ENCODE peak calls at places on chromosomes 5 and 9, in four cellular contexts. O, E, J and B are unnamed samples.

GRCh38 chr5:80688648-80689420 is 34.1 kb upstream of the DHFR start:
- DNase-seq in J (no peak), O (no peak), E (no peak), B (no peak)

GRCh38 chr5:123512631-123513461 is 869 bp downstream of the CSNK1G3 start:
- DNase-seq in E (peak), J (no peak), O (peak), B (peak)

GRCh38 chr9:35660966-35661413 is 2.9 kb downstream of the CCDC107 start:
- DNase-seq in O (peak), E (no peak), J (peak), B (peak)

GRCh38 chr9:120928720-120929389 is 2.3 kb upstream of the TRAF1 start:
- DNase-seq in O (no peak), E (no peak), J (no peak), B (peak)

GRCh38 chr5:143416411-143416810 is 12.9 kb upstream of the NR3C1 start:
- DNase-seq in O (no peak), E (no peak), J (no peak), B (no peak)

GRCh38 chr9:123149067-123149466 is 115.6 kb downstream of the GPR21 start:
- DNase-seq in J (no peak), O (no peak), E (no peak), B (no peak)

GRCh38 chr9:120439147-120439546 is 140.8 kb downstream of the CDK5RAP2 start:
- DNase-seq in E (peak), J (no peak), O (peak), B (no peak)

GRCh38 chr9:84323777-84324317 is 16.7 kb downstream of the SLC28A3 start:
- DNase-seq in J (no peak), E (no peak), O (no peak), B (no peak)

GRCh38 chr9:13461588-13461987 is 182.1 kb upstream of the MPDZ start:
- DNase-seq in J (no peak), E (no peak), O (no peak), B (no peak)

GRCh38 chr5:181160144-181160754 is 12.9 kb downstream of the OR2V2 start:
- DNase-seq in J (no peak), E (peak), O (peak), B (no peak)

GRCh38 chr5:139640432-139641115 is 7.6 kb upstream of the CXXC5 start:
- DNase-seq in O (no peak), J (no peak), E (no peak), B (peak)

GRCh38 chr9:123929870-123930831 is at the start of gene DENND1A:
- DNase-seq in J (peak), O (peak), E (peak), B (peak)

GRCh38 chr5:166117062-166117743 is 2174.2 kb upstream of the WWC1 start:
- DNase-seq in J (no peak), O (no peak), E (no peak), B (no peak)

GRCh38 chr9:37969130-37969529 is 65.2 kb upstream of the SLC25A51 start:
- DNase-seq in J (no peak), O (no peak), E (peak), B (peak)

GRCh38 chr9:70480405-70480980 is 66.0 kb upstream of the KLF9 start:
- DNase-seq in E (no peak), J (no peak), O (peak), B (peak)

GRCh38 chr9:137163101-137163661 is 6.7 kb downstream of the LRRC26 start:
- DNase-seq in E (peak), J (peak), O (no peak), B (no peak)

GRCh38 chr5:42360061-42360460 is 63.2 kb upstream of the GHR start:
- DNase-seq in O (peak), E (no peak), J (no peak), B (no peak)

GRCh38 chr9:87531370-87532295 is 34.0 kb downstream of the DAPK1 start:
- DNase-seq in O (no peak), E (no peak), J (no peak), B (no peak)

GRCh38 chr5:40221796-40222195 is 457.9 kb upstream of the PTGER4 start:
- DNase-seq in O (peak), J (no peak), E (no peak), B (no peak)

GRCh38 chr5:76704131-76704663 is 11.7 kb upstream of the F2R start:
- DNase-seq in J (no peak), E (no peak), O (no peak), B (no peak)

GRCh38 chr5:179121667-179122111 is 61.5 kb downstream of the ZNF354C start:
- DNase-seq in E (no peak), J (no peak), O (no peak), B (no peak)

GRCh38 chr9:72882117-72882775 is 70.6 kb downstream of the ALDH1A1 start:
- DNase-seq in E (no peak), O (no peak), J (no peak), B (peak)

GRCh38 chr5:158013939-158014338 is 155.0 kb upstream of the CLINT1 start:
- DNase-seq in E (no peak), J (no peak), O (peak), B (no peak)

GRCh38 chr5:97078958-97079357 is 63.5 kb downstream of the LIX1 start:
- DNase-seq in J (no peak), E (no peak), O (peak), B (no peak)

GRCh38 chr5:116320486-116320885 is 235.7 kb downstream of the COMMD10 start:
- DNase-seq in J (no peak), O (no peak), E (no peak), B (no peak)

GRCh38 chr5:89351232-89351631 is 468.2 kb upstream of the MEF2C start:
- DNase-seq in O (peak), J (no peak), E (no peak), B (no peak)

GRCh38 chr5:2291146-2291840 is 408.6 kb upstream of the IRX4 start:
- DNase-seq in O (no peak), J (no peak), E (no peak), B (no peak)

GRCh38 chr9:2159521-2160417 is 144.6 kb downstream of the SMARCA2 start:
- DNase-seq in E (no peak), O (peak), J (no peak), B (no peak)

GRCh38 chr9:129962889-129963703 is 79.9 kb downstream of the FNBP1 start:
- DNase-seq in J (no peak), O (peak), E (no peak), B (peak)

GRCh38 chr9:116432051-116432450 is 255.1 kb upstream of the TRIM32 start:
- DNase-seq in O (no peak), E (no peak), J (no peak), B (no peak)

GRCh38 chr5:53322257-53322656 is 158.2 kb upstream of the FST start:
- DNase-seq in O (no peak), J (no peak), E (no peak), B (no peak)

GRCh38 chr5:72018158-72018803 is 89.0 kb upstream of the MAP1B start:
- DNase-seq in E (peak), J (peak), O (peak), B (peak)

GRCh38 chr9:84652496-84653081 is 16.9 kb upstream of the NTRK2 start:
- DNase-seq in E (no peak), J (no peak), O (no peak), B (no peak)

GRCh38 chr5:117201016-117201415 is 626.4 kb upstream of the SEMA6A start:
- DNase-seq in E (no peak), O (no peak), J (no peak), B (no peak)

GRCh38 chr5:159061186-159061796 is 38.4 kb downstream of the EBF1 start:
- DNase-seq in O (no peak), J (no peak), E (peak), B (no peak)

GRCh38 chr9:99239341-99240055 is 17.4 kb downstream of the SEC61B start:
- DNase-seq in J (no peak), E (no peak), O (no peak), B (no peak)

GRCh38 chr9:805151-805550 is 36.3 kb upstream of the DMRT1 start:
- DNase-seq in O (no peak), E (no peak), J (no peak), B (no peak)

GRCh38 chr9:35756275-35756742 is 2.2 kb upstream of the MSMP start:
- DNase-seq in E (no peak), J (peak), O (peak), B (peak)

GRCh38 chr5:62268239-62268638 is 37.8 kb upstream of the KIF2A start:
- DNase-seq in E (no peak), J (peak), O (peak), B (peak)

DNA sequence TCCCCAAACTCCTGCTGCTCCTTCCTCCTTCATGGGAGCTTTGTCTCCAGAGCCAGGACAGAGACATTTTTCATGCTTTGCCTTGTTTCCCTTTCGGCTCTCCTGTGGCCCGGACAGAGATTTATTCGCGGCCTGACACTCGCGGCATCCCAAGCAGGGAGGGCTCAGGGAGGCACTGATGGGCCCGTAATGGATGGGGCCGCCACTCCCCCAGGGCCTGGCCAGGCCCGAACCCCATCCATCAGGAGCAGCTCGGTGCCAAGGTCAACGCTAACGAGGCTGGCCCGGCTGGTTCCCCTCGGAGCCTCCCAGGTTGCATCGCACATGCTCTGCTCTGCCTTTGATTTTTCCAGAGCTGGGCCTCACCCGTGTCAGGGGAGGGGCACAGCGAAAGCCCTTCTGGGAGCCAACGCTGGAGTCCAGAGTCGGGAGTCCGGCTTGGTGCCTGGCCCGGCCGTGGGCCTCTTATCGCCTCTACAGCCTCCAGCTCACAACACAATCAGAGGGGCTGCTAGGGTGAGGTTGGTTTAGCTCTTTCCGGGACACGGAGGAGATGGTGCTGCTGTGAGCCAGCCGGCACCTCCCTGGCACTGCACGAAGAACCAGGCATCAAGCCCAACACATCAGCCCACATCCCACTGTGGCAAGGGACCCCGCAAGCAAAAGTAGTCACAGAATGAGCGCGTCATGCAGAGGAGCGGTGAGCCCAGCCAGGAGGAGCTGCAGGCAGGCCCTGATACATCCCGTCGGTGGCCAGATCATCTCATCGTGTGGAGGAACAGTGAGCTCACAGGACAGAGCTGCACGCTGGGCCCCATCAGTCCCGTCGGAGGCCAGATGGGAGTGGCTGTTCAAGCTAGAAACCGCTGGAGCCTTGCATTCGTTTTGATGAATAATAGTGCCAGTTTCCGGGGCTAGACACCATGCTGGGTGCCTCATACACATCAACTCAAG is 72.2 kb upstream of the BARHL1 start:
- DNase-seq in E (no peak), O (no peak), J (no peak), B (no peak)
- H3K9ac ChIP-seq in E (no peak), O (no peak), J (no peak), B (no peak)

GRCh38 chr5:172059661-172060100 is 53.2 kb upstream of the FBXW11 start:
- DNase-seq in O (peak), E (peak), J (no peak), B (no peak)
- TF ChIP-seq CTCF in O (peak), E (peak), J (peak), B (peak)

DNA sequence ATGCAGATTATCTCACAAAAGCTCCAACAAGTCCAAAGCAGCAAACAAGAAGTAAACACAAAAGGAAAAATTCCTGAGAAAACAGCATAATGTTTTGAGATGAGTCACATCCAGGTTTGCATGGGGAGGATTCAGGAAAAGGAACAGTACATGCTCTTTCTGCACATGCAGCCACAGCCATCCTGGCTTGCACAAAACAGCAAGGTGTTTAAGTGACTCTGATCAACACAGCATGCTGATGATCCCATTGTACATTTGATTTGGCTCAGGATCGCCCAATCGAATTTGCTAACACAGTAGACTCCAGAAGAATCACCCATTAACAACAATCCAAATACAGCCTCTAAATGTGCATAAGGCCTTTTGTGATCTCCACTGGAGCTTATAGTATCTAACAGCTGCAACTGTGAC is 143.0 kb downstream of the ELAVL2 start:
- DNase-seq in J (no peak), O (peak), E (no peak), B (no peak)
- H3K27ac ChIP-seq in J (no peak), O (peak), E (no peak), B (no peak)

DNA sequence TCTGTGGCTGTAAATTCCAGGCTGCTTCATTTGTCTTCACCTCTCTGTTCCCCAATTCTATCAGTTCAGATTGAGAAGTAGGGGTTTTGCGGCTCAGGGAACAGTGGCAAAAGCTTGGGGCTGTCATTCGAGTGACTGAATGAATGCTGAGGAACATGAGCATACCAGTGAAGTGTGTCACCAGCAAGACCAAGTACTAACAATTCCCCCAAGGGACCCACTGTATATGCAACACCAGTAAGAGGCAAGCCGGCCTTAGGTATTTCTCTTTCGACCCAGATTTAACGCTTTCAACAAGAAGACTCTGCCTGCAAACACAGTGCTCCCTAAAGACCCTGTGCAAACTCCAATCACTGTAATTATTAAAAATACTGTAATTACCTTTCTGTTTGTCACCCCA is 25.8 kb downstream of the KLHL3 start:
- DNase-seq in J (no peak), E (no peak), O (no peak), B (no peak)
- H3K9ac ChIP-seq in J (no peak), E (no peak), O (no peak), B (no peak)

GRCh38 chr5:128667751-128668150 is 129.7 kb upstream of the FBN2 start:
- DNase-seq in O (peak), J (no peak), E (no peak), B (no peak)

GRCh38 chr5:128665747-128666355 is 127.8 kb upstream of the FBN2 start:
- DNase-seq in E (no peak), J (no peak), O (no peak), B (no peak)

GRCh38 chr5:128668921-128669320 is 130.9 kb upstream of the FBN2 start:
- DNase-seq in E (no peak), O (no peak), J (no peak), B (no peak)

GRCh38 chr5:128669803-128670202 is 131.8 kb upstream of the FBN2 start:
- DNase-seq in O (peak), J (no peak), E (no peak), B (no peak)

DNA sequence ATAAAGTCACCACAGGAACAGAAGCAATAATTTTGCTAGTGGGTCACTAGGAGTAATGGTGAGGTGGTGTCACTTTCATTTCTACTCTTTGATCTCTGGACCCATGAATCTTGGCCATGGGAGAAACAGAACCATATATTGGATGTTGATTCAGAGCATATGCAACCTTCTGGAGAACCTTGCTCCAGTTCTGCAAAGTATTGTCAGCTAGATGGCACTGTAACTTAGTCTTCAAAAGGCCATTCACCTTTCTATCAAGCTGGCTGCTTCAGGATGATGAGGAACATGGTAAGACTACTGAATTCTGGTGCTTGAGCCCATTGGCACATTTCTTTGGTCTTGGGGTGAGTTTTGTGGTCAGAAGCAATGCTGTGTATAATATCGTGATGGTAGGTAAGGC is 129.1 kb upstream of the FBN2 start:
- DNase-seq in O (peak), J (no peak), E (no peak), B (no peak)
- TF ChIP-seq CTCF in O (peak), J (peak), E (peak), B (no peak)

DNA sequence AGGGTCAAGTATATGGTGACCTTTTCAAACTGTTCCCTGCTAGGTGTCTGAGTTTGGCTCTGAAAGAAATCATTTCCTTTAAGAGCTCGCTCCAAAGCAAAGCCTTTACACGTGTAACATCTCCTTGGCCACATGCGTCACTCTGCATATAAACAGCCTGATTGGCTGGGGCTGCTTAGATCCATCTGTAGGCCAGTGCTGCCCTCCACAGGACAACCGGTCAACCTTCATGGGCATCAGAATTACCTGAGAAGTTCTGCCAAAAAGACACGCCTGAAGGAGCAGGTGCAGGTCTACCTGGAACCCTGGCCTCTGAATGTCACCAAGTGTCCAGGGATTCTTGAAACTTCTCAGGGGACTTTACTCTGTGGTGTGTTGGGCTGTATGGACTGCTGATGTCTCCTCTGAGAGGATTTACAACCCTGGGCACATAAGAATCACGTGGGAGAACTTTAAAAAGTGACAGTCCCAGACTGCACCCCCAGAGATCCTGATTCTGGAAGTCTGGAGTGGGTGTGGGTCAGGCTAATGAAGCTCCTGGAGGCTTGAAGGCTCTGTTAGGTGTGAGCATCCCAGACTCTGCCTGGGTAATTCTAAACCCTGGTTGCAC is 497.6 kb downstream of the GADD45G start:
- DNase-seq in E (peak), O (peak), J (peak), B (peak)
- H3K27ac ChIP-seq in E (no peak), O (no peak), J (no peak), B (no peak)

DNA sequence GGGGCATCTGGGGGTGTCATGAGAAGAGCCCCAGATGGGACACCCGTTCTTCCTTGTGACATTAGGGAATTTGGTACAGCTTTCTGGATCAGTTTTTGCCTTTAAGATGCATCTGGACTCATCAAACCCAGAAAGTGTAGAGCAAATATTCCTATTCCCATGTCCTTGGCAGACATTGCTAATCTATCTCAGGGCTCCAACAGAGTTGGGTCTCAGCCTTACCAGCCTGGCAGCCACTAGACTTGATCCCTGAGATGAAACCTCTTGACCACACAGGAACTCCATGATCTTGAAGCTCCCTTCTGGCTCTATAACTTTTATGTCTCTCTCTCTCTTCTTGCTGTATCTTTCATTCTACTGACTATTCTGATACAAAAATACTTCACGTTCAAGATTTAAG is 35.7 kb downstream of the ERGIC1 start:
- DNase-seq in J (no peak), E (no peak), O (no peak), B (no peak)
- H3K9ac ChIP-seq in J (no peak), E (no peak), O (peak), B (no peak)

DNA sequence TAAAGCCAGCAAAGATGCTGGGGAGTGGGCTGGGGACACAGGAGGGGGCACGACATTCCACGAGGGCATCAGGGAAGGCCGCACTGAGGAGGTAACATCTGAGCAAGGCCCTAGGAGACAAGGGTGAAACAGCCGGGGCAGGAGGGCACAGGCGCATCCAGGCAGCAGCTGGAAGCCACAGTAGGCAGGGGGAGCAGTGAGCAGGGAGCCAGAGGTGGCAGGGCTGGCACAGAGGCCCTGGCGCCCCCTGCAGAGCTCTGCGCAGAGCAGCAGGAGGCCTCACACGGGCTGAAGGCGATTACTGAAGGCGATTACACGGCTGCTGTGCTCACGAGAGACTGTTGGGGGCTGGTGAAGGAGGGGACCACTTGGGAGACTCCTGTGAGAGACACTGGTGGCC is 15.4 kb downstream of the LMAN2 start:
- DNase-seq in E (no peak), J (peak), O (peak), B (no peak)
- TF ChIP-seq CTCF in E (peak), J (peak), O (peak), B (peak)